ENCODE peak calls at places on chromosome X, in four cellular contexts. R is natural killer cell; Q is stimulated activated naive CD8-positive, alpha-beta T cell treated with anti-CD3 and anti-CD28 coated beads, Interleukin-15, amount 100 ng/mL, for 72 hours; P is activated T-cell treated with anti-CD3 and anti-CD28 coated beads, Interleukin-2, amount 50 U/mL, for 72 hours. D is an unnamed sample.

GRCh38 chrX:95427389-95427788 is 1257.3 kb upstream of the DIAPH2 start:
- ATAC-seq in Q (no peak), P (no peak), R (no peak), D (no peak)

GRCh38 chrX:120697053-120697452 is 67.2 kb upstream of the C1GALT1C1 start:
- ATAC-seq in P (peak), R (no peak), Q (peak), D (peak)

GRCh38 chrX:79146552-79147390 is 2.3 kb downstream of the GPR174 start:
- ATAC-seq in R (peak), P (peak), Q (peak), D (peak)

GRCh38 chrX:107465932-107466620 is 16.6 kb downstream of the FRMPD3 start:
- ATAC-seq in P (peak), R (no peak), Q (peak), D (no peak)

GRCh38 chrX:65697173-65697572 is 29.7 kb downstream of the MSN start:
- ATAC-seq in R (no peak), P (no peak), Q (no peak), D (no peak)

GRCh38 chrX:134670241-134670811 is 12.1 kb upstream of the PLAC1 start:
- ATAC-seq in Q (no peak), P (no peak), R (no peak), D (no peak)

GRCh38 chrX:20042221-20042620 is 51.4 kb upstream of the BCLAF3 start:
- ATAC-seq in Q (no peak), P (no peak), R (no peak), D (no peak)

GRCh38 chrX:124217289-124218251 is 114.9 kb upstream of the TEX13D start:
- ATAC-seq in P (peak), R (peak), Q (peak), D (peak)

GRCh38 chrX:17036172-17036961 is 89.9 kb downstream of the REPS2 start:
- ATAC-seq in R (no peak), P (no peak), Q (no peak), D (no peak)